ENCODE peak calls at places on chromosomes 2 and 18, in four cellular contexts. R, S, N and L are unnamed samples.

GRCh38 chr2:233839447-233839820 is 14.9 kb downstream of the HJURP start:
- DNase-seq in R (no peak), S (no peak), N (no peak), L (no peak)

GRCh38 chr2:30662268-30663131 is 144.7 kb downstream of the CAPN13 start:
- DNase-seq in R (no peak), S (no peak), N (peak), L (no peak)

GRCh38 chr2:144357623-144358400 is 162.1 kb downstream of the ZEB2 start:
- DNase-seq in R (no peak), S (peak), N (no peak), L (no peak)

GRCh38 chr2:25044990-25045389 is 3.1 kb downstream of the EFR3B start:
- DNase-seq in R (no peak), S (no peak), N (no peak), L (no peak)

GRCh38 chr2:235494716-235495372 is 1.0 kb downstream of the AGAP1 start:
- DNase-seq in R (peak), S (no peak), N (no peak), L (peak)

GRCh38 chr2:134897932-134898331 is 20.7 kb upstream of the CCNT2 start:
- DNase-seq in R (no peak), S (no peak), N (no peak), L (no peak)

GRCh38 chr2:17706845-17707244 is 46.8 kb downstream of the SMC6 start:
- DNase-seq in R (no peak), S (no peak), N (no peak), L (no peak)

GRCh38 chr2:70029814-70030409 is 57.4 kb upstream of the PCBP1 start:
- DNase-seq in R (peak), S (no peak), N (peak), L (no peak)

GRCh38 chr2:73930386-73930785 is 3.7 kb downstream of the DGUOK start:
- DNase-seq in R (no peak), S (no peak), N (no peak), L (no peak)

GRCh38 chr2:68368657-68369339 is 3.7 kb downstream of the PLEK start:
- DNase-seq in R (no peak), S (peak), N (no peak), L (no peak)

GRCh38 chr2:20992201-20992711 is 51.6 kb downstream of the APOB start:
- DNase-seq in R (no peak), S (no peak), N (no peak), L (no peak)

GRCh38 chr2:65916785-65917295 is 484.4 kb upstream of the SPRED2 start:
- DNase-seq in R (no peak), S (no peak), N (no peak), L (no peak)

GRCh38 chr2:65920659-65921058 is 488.3 kb upstream of the SPRED2 start:
- DNase-seq in R (no peak), S (no peak), N (no peak), L (no peak)

GRCh38 chr2:65917990-65918389 is 485.6 kb upstream of the SPRED2 start:
- DNase-seq in R (no peak), S (no peak), N (no peak), L (no peak)

GRCh38 chr2:65919579-65920188 is 487.3 kb upstream of the SPRED2 start:
- DNase-seq in R (no peak), S (no peak), N (no peak), L (no peak)

GRCh38 chr2:65918760-65919187 is 486.4 kb upstream of the SPRED2 start:
- DNase-seq in R (no peak), S (no peak), N (no peak), L (no peak)
- TF ChIP-seq CTCF in R (peak), S (no peak), N (no peak), L (no peak)

GRCh38 chr2:58131191-58132011 is 84.8 kb downstream of the VRK2 start:
- DNase-seq in R (peak), S (no peak), N (no peak), L (no peak)
- TF ChIP-seq CTCF in R (peak), S (peak), N (no peak), L (no peak)

GRCh38 chr2:43224131-43224570 is 2.3 kb downstream of the ZFP36L2 start:
- DNase-seq in R (peak), S (no peak), N (peak), L (no peak)
- TF ChIP-seq CTCF in R (peak), S (peak), N (peak), L (peak)

GRCh38 chr2:138182913-138183312 is 218.6 kb downstream of the HNMT start:
- DNase-seq in R (no peak), S (no peak), N (no peak), L (no peak)

GRCh38 chr2:138183700-138184099 is 219.4 kb downstream of the HNMT start:
- DNase-seq in R (no peak), S (no peak), N (no peak), L (no peak)

GRCh38 chr2:138182276-138182675 is 218.0 kb downstream of the HNMT start:
- DNase-seq in R (no peak), S (no peak), N (no peak), L (no peak)

GRCh38 chr2:138177693-138178092 is 213.4 kb downstream of the HNMT start:
- DNase-seq in R (no peak), S (no peak), N (no peak), L (no peak)

DNA sequence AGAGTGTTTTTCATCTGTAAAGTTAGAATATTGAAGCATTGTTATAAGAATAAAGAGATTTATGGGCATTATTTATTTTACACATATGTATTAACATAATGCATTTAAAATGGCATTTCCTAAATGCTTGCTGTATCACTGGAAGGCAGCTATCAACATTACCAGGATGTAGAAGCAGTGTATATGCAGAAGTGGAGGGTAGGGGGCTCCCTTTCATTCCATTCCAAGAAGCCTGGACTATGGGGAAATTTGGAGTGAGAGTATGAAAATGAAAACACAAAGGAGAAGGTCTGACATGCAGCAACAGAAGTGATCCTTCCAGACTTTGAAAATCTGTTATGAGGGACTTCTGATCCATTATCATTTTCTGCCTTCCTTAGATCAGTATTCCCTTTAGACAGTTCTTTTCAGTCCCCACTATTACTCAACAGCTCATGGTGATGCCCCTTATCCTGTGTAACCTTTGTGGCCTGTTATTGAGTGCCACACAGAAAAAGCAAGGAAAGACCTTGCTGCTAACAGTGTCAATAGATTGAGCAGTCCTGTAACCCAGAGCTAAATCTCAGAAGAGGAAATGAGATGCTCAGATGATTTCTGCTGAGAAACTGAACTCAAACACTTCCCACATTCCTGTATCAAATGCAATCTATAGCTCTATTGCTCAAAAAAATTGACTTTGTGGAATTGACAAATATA is 216.6 kb downstream of the HNMT start:
- DNase-seq in R (peak), S (no peak), N (no peak), L (no peak)
- TF ChIP-seq CTCF in R (peak), S (peak), N (no peak), L (no peak)

GRCh38 chr18:34726286-34727004 is 16.3 kb downstream of the DTNA start:
- DNase-seq in R (no peak), S (no peak), N (no peak), L (no peak)
- TF ChIP-seq CTCF in R (no peak), S (no peak), N (no peak), L (no peak)

DNA sequence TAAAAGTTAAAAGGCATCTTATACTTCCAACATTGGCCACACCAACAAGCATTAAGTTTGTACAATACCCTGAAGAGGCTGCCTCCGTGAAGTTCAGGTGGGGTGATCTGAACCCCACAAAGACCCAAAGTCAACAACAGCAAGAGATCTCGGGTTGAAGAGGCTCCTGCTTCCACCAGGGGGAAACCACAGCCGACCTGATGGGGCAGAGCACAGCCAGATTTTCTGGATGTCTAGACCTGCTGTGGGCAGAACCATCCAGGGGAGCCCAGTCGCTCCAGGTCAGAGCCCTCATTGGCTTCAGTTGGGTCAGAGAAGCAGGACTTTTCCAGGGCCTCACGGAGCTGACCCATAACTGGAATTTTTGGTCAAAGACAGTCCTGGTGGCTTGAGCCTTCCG is 66.5 kb upstream of the ACKR3 start:
- DNase-seq in R (no peak), S (no peak), N (no peak), L (no peak)
- TF ChIP-seq CTCF in R (peak), S (peak), N (no peak), L (no peak)

GRCh38 chr2:226018641-226019040 is 619.1 kb downstream of the NYAP2 start:
- DNase-seq in R (no peak), S (no peak), N (no peak), L (no peak)

GRCh38 chr2:226020179-226020578 is 620.7 kb downstream of the NYAP2 start:
- DNase-seq in R (no peak), S (no peak), N (no peak), L (no peak)

GRCh38 chr2:226017534-226017933 is 618.0 kb downstream of the NYAP2 start:
- DNase-seq in R (no peak), S (no peak), N (no peak), L (no peak)

GRCh38 chr2:226023383-226023782 is 623.9 kb downstream of the NYAP2 start:
- DNase-seq in R (peak), S (no peak), N (no peak), L (no peak)
- TF ChIP-seq CTCF in R (peak), S (no peak), N (no peak), L (no peak)

GRCh38 chr2:39730276-39730675 is 48.8 kb downstream of the THUMPD2 start:
- DNase-seq in R (no peak), S (no peak), N (no peak), L (no peak)

GRCh38 chr2:39732492-39732891 is 46.6 kb downstream of the THUMPD2 start:
- DNase-seq in R (peak), S (no peak), N (no peak), L (no peak)

GRCh38 chr2:39731546-39731945 is 47.5 kb downstream of the THUMPD2 start:
- DNase-seq in R (no peak), S (no peak), N (no peak), L (no peak)

GRCh38 chr2:39728941-39729351 is 50.1 kb downstream of the THUMPD2 start:
- DNase-seq in R (peak), S (no peak), N (no peak), L (peak)

DNA sequence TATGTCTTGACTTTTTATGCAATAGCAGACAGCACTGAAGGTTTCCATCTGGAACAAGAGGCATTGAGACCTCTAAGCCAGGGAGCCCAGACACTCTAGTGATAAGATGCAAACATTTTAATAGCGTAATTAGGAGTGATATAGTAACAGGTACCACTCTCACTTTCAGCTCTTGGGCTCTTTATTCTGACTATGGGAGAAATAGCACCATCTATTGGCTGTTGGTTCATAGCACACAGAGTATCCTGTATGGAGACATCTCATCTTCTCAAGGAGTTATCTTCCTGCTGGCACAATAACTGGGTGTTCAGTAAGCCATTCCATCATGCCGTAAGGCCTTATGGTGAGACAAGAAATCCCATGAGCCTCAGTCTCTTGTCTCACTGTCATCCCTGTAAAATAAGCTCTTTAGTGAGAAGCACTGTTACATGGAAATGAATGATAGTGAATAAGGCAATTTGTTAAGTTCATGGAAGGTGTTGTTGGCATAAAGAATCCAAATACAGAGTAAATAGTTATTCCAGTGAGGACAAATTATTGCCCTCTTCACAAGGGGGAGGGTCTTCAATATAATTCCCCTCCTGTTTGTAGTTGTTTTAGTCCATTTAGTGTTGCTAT is 48.3 kb downstream of the THUMPD2 start:
- DNase-seq in R (peak), S (no peak), N (no peak), L (no peak)
- TF ChIP-seq CTCF in R (peak), S (peak), N (peak), L (no peak)

DNA sequence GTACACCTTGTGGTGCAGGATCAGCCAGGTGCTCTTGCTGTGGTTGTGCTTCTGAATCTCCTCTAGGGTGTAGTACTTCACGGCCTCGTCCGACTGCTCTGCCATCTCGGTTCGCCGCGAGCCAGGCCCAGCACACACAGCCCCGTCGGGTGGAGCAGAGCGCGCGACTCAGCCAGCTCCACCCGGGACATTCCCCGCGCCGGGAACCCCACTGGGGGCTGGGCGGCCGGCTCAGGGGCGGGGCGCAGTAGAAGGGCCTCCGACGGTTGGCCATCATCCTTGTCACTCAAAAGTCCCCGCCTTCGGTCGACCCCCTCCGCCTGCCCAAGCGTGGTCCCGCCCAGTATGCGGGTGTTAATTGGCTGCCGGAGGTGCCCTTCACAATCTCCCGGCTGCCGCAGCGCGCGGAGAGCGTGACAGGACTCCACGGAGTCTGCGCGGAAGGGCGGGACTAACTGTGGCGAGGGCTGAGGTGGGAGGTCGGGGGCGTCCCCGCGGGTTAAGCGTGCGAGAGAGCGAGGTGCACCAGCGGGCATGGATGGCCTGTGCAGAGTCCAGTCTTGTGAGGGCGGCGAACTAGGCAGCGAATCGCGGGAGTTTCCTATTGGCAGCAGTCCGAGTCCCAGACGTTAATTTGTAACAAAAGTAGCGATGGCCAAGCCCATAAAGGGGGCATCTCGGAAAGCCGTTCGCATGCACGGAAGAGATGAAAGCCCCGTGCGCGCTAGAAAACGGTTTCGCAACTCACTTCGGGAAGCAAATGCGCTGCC is at the start of gene CYB5A:
- DNase-seq in R (peak), S (peak), N (peak), L (peak)
- TF ChIP-seq CTCF in R (no peak), S (peak), N (no peak), L (no peak)